ENCODE peak calls at places on chromosomes 7 and 10, in nine cellular contexts. P is CD8-positive, alpha-beta T cell; F is lower leg skin; J is uterus; M is HFF-Myc; V is Panc1; Y is upper lobe of right lung; B is NT2/D1; E is AG04450. T is an unnamed sample.

GRCh38 chr10:78194539-78195402 is 161.1 kb downstream of the RPS24 start:
- DNase-seq in E (no peak), J (no peak), M (no peak), P (no peak), B (no peak), F (no peak), V (no peak), Y (no peak), T (no peak)

GRCh38 chr10:101094113-101094512 is 32.3 kb downstream of the KAZALD1 start:
- DNase-seq in F (no peak), J (no peak), M (no peak), Y (no peak), V (no peak), E (no peak), B (no peak), P (no peak), T (no peak)

GRCh38 chr10:26557641-26558014 is 119.5 kb downstream of the APBB1IP start:
- DNase-seq in B (no peak), P (no peak), V (no peak), E (no peak), M (no peak), J (no peak), Y (no peak), F (no peak), T (no peak)

GRCh38 chr10:132422169-132422691 is 25.2 kb downstream of the PWWP2B start:
- DNase-seq in V (no peak), M (no peak), P (no peak), F (no peak), E (no peak), J (no peak), Y (no peak), B (no peak), T (no peak)

GRCh38 chr10:32054087-32054486 is 2.1 kb downstream of the KIF5B start:
- DNase-seq in V (no peak), M (no peak), B (no peak), Y (no peak), P (no peak), F (no peak), J (no peak), E (peak; percentile 44), T (no peak)

GRCh38 chr7:71824356-71824755 is 587.8 kb downstream of the CALN1 start:
- DNase-seq in P (no peak), J (no peak), E (no peak), M (no peak), V (no peak), F (no peak), B (peak; percentile 2), Y (no peak), T (no peak)

GRCh38 chr10:119489572-119490326 is 52.8 kb downstream of the RGS10 start:
- DNase-seq in Y (no peak), P (peak; percentile 39), M (no peak), V (peak; percentile 39), E (no peak), B (peak; percentile 35), J (peak; percentile 51), F (no peak), T (peak; percentile 53)

GRCh38 chr10:122019414-122019975 is 30.5 kb downstream of the TACC2 start:
- DNase-seq in J (no peak), M (no peak), V (no peak), B (no peak), Y (peak; percentile 86), P (no peak), E (no peak), F (no peak), T (peak; percentile 51)

GRCh38 chr7:139987691-139988516 is 74.8 kb downstream of the PARP12 start:
- DNase-seq in M (no peak), J (no peak), B (no peak), E (no peak), F (no peak), Y (no peak), V (no peak), P (no peak), T (no peak)

GRCh38 chr10:3365630-3366029 is 193.0 kb upstream of the PITRM1 start:
- DNase-seq in F (no peak), B (no peak), J (no peak), P (no peak), Y (no peak), V (peak; percentile 18), M (no peak), E (no peak), T (no peak)

GRCh38 chr10:24843256-24843655 is 109.2 kb downstream of the PRTFDC1 start:
- DNase-seq in J (no peak), F (no peak), V (no peak), M (no peak), Y (no peak), B (no peak), E (no peak), P (no peak), T (no peak)

GRCh38 chr7:39527296-39527695 is 38.9 kb upstream of the YAE1 start:
- DNase-seq in F (no peak), Y (no peak), M (no peak), P (no peak), V (no peak), E (no peak), B (no peak), J (no peak), T (no peak)

GRCh38 chr7:4849390-4849789 is 12.4 kb downstream of the PAPOLB start:
- DNase-seq in J (no peak), B (peak; percentile 44), V (peak; percentile 10), P (no peak), E (no peak), M (peak; percentile 30), F (no peak), Y (no peak), T (no peak)

DNA sequence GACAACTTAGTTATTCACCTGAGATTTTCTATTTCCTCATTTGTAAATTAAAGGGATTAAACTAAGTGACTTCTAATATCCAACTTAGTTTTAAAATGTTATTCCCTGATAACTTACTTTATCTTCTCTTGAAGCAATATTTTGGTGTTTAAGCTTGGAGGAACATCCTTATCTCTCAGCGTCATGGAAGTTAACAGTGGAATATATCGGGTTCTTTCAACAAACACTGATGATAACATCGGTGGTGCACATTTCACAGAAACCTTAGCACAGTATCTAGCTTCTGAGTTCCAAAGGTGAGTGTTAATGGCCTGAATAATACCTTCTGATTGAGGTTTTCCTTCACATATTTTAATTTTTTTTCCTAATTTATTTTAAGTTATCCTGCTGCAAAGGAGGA is 14.1 kb downstream of the HSPA14 start:
- DNase-seq in M (no peak), V (no peak), F (no peak), E (no peak), Y (no peak), P (no peak), J (no peak), B (no peak), T (no peak)
- H3K4me3 ChIP-seq in M (no peak overlapping the region), V (no peak overlapping the region), F (no peak overlapping the region), E (no peak overlapping the region), Y (no peak overlapping the region), P (no peak overlapping the region), J (no peak overlapping the region), B (no peak overlapping the region), T (no peak overlapping the region)

DNA sequence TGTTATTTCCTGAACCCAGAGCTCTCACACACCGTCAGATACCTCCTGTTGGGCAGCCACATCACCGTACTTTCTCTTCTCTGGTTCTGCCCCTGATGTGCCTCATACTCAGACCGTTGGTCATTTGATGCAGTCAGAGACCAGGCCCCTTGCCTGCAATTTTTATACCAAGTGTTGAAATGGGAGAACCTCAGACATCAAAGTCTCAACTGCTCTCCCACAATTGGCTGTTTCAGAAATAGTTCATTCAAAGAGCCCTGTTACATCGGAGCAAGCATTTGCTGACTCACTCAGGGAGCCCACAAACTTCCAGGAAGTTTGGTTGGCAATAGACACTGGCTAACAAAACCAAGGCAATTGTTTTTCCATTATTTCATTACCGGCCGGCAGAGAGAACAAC is 33.5 kb upstream of the ADAM12 start:
- DNase-seq in F (no peak), M (peak; percentile 63), B (no peak), V (no peak), Y (no peak), E (peak; percentile 72), P (no peak), J (no peak), T (no peak)
- H3K4me3 ChIP-seq in F (no peak overlapping the region), M (no peak overlapping the region), B (no peak overlapping the region), V (no peak overlapping the region), Y (no peak overlapping the region), E (no peak overlapping the region), P (no peak overlapping the region), J (no peak overlapping the region), T (no peak overlapping the region)

GRCh38 chr10:14667748-14668147 is 106.9 kb downstream of the FAM107B start:
- DNase-seq in E (no peak), F (no peak), J (no peak), V (no peak), M (no peak), P (no peak), Y (no peak), B (no peak), T (no peak)

GRCh38 chr10:14669576-14669975 is 105.1 kb downstream of the FAM107B start:
- DNase-seq in Y (no peak), B (no peak), F (no peak), P (no peak), E (no peak), M (no peak), V (no peak), J (no peak), T (no peak)

GRCh38 chr10:14671383-14671782 is 103.3 kb downstream of the FAM107B start:
- DNase-seq in F (peak; percentile 78), P (no peak), Y (no peak), V (no peak), J (peak; percentile 34), B (no peak), M (peak; percentile 37), E (no peak), T (no peak)

GRCh38 chr10:14673189-14673947 is 101.3 kb downstream of the FAM107B start:
- DNase-seq in Y (no peak), M (no peak), P (no peak), J (no peak), F (no peak), E (no peak), B (no peak), V (no peak), T (no peak)

GRCh38 chr10:14670551-14671240 is 104.0 kb downstream of the FAM107B start:
- DNase-seq in P (no peak), B (no peak), J (no peak), Y (no peak), F (peak; percentile 78), E (peak; percentile 77), V (no peak), M (peak; percentile 36), T (no peak)
- H3K4me3 ChIP-seq in P (no peak overlapping the region), B (no peak overlapping the region), J (no peak overlapping the region), Y (no peak overlapping the region), F (no peak overlapping the region), E (no peak overlapping the region), V (no peak overlapping the region), M (peak overlapping the region; percentile 28), T (no peak overlapping the region)

GRCh38 chr7:47180268-47180826 is 401.6 kb downstream of the TNS3 start:
- DNase-seq in J (peak; percentile 72), V (peak; percentile 36), Y (no peak), E (peak; percentile 38), B (peak; percentile 63), F (no peak), M (peak; percentile 52), P (no peak), T (no peak)
- H3K4me3 ChIP-seq in J (no peak overlapping the region), V (no peak overlapping the region), Y (no peak overlapping the region), E (no peak overlapping the region), B (no peak overlapping the region), F (no peak overlapping the region), M (no peak overlapping the region), P (no peak overlapping the region), T (no peak overlapping the region)